ENCODE peak calls at places on chromosomes 7 and 10, in ten cellular contexts. One of them, this sample, is unnamed.

GRCh38 chr7:17769918-17770317 is 170.4 kb downstream of the SNX13 start:
- DNase-seq in cardiac muscle cell: peak; percentile 81
- DNase-seq in CD8-positive, alpha-beta T cell: peak; percentile 43
- DNase-seq in bronchial epithelial cell: peak; percentile 57
- DNase-seq in heart right ventricle: no peak
- DNase-seq in osteocyte: no peak
- DNase-seq in GM13976: peak; percentile 46
- DNase-seq in foreskin keratinocyte: peak; percentile 60
- DNase-seq in cardiac fibroblast: peak; percentile 85
- DNase-seq in body of pancreas: peak; percentile 62
- DNase-seq in this sample: peak; percentile 56

GRCh38 chr7:25879799-25880198 is 272.2 kb upstream of the NFE2L3 start:
- DNase-seq in cardiac fibroblast: no peak
- DNase-seq in bronchial epithelial cell: no peak
- DNase-seq in GM13976: no peak
- DNase-seq in heart right ventricle: no peak
- DNase-seq in cardiac muscle cell: no peak
- DNase-seq in foreskin keratinocyte: no peak
- DNase-seq in osteocyte: no peak
- DNase-seq in CD8-positive, alpha-beta T cell: no peak
- DNase-seq in body of pancreas: no peak
- DNase-seq in this sample: no peak

GRCh38 chr7:99375070-99375807 is 709 bp downstream of the ARPC1B start:
- DNase-seq in osteocyte: peak; percentile 89
- DNase-seq in heart right ventricle: peak; percentile 87
- DNase-seq in cardiac muscle cell: peak; percentile 53
- DNase-seq in cardiac fibroblast: peak; percentile 77
- DNase-seq in foreskin keratinocyte: peak; percentile 75
- DNase-seq in bronchial epithelial cell: peak; percentile 45
- DNase-seq in CD8-positive, alpha-beta T cell: peak; percentile 65
- DNase-seq in GM13976: peak; percentile 86
- DNase-seq in body of pancreas: peak; percentile 69
- DNase-seq in this sample: peak; percentile 77

GRCh38 chr10:114256822-114257221 is 17.8 kb downstream of the VWA2 start:
- DNase-seq in cardiac fibroblast: no peak
- DNase-seq in cardiac muscle cell: no peak
- DNase-seq in osteocyte: no peak
- DNase-seq in heart right ventricle: no peak
- DNase-seq in bronchial epithelial cell: no peak
- DNase-seq in CD8-positive, alpha-beta T cell: no peak
- DNase-seq in foreskin keratinocyte: no peak
- DNase-seq in GM13976: no peak
- DNase-seq in body of pancreas: no peak
- DNase-seq in this sample: no peak

GRCh38 chr10:21604651-21605050 is 70.6 kb downstream of the MLLT10 start:
- DNase-seq in bronchial epithelial cell: no peak
- DNase-seq in foreskin keratinocyte: no peak
- DNase-seq in osteocyte: no peak
- DNase-seq in heart right ventricle: no peak
- DNase-seq in body of pancreas: no peak
- DNase-seq in cardiac muscle cell: no peak
- DNase-seq in GM13976: no peak
- DNase-seq in cardiac fibroblast: no peak
- DNase-seq in CD8-positive, alpha-beta T cell: no peak
- DNase-seq in this sample: no peak

GRCh38 chr7:4245866-4246470 is 436.1 kb upstream of the FOXK1 start:
- DNase-seq in body of pancreas: no peak
- DNase-seq in foreskin keratinocyte: peak; percentile 53
- DNase-seq in GM13976: no peak
- DNase-seq in CD8-positive, alpha-beta T cell: no peak
- DNase-seq in cardiac muscle cell: no peak
- DNase-seq in heart right ventricle: no peak
- DNase-seq in cardiac fibroblast: no peak
- DNase-seq in osteocyte: no peak
- DNase-seq in bronchial epithelial cell: no peak
- DNase-seq in this sample: no peak

GRCh38 chr7:51346136-51346535 is 29.5 kb upstream of the COBL start:
- DNase-seq in body of pancreas: no peak
- DNase-seq in osteocyte: peak; percentile 51
- DNase-seq in GM13976: no peak
- DNase-seq in heart right ventricle: no peak
- DNase-seq in cardiac muscle cell: no peak
- DNase-seq in CD8-positive, alpha-beta T cell: no peak
- DNase-seq in foreskin keratinocyte: no peak
- DNase-seq in cardiac fibroblast: no peak
- DNase-seq in bronchial epithelial cell: no peak
- DNase-seq in this sample: no peak

GRCh38 chr7:129605960-129606644 is 5.4 kb upstream of the NRF1 start:
- DNase-seq in foreskin keratinocyte: no peak
- DNase-seq in osteocyte: no peak
- DNase-seq in CD8-positive, alpha-beta T cell: no peak
- DNase-seq in GM13976: peak; percentile 41
- DNase-seq in heart right ventricle: no peak
- DNase-seq in cardiac muscle cell: no peak
- DNase-seq in bronchial epithelial cell: peak; percentile 10
- DNase-seq in body of pancreas: no peak
- DNase-seq in cardiac fibroblast: no peak
- DNase-seq in this sample: no peak

GRCh38 chr10:132492323-132493035 is 45.1 kb upstream of the INPP5A start:
- DNase-seq in cardiac fibroblast: no peak
- DNase-seq in CD8-positive, alpha-beta T cell: no peak
- DNase-seq in osteocyte: no peak
- DNase-seq in foreskin keratinocyte: no peak
- DNase-seq in bronchial epithelial cell: no peak
- DNase-seq in cardiac muscle cell: no peak
- DNase-seq in heart right ventricle: no peak
- DNase-seq in body of pancreas: peak; percentile 12
- DNase-seq in GM13976: no peak
- DNase-seq in this sample: no peak

GRCh38 chr7:137086896-137087295 is 218.4 kb downstream of the CHRM2 start:
- DNase-seq in cardiac fibroblast: no peak
- DNase-seq in CD8-positive, alpha-beta T cell: no peak
- DNase-seq in osteocyte: no peak
- DNase-seq in bronchial epithelial cell: no peak
- DNase-seq in cardiac muscle cell: no peak
- DNase-seq in body of pancreas: no peak
- DNase-seq in GM13976: no peak
- DNase-seq in heart right ventricle: no peak
- DNase-seq in foreskin keratinocyte: no peak
- DNase-seq in this sample: no peak

GRCh38 chr10:33129181-33129928 is 171.3 kb upstream of the ITGB1 start:
- DNase-seq in osteocyte: no peak
- DNase-seq in body of pancreas: no peak
- DNase-seq in GM13976: no peak
- DNase-seq in foreskin keratinocyte: peak; percentile 75
- DNase-seq in cardiac muscle cell: no peak
- DNase-seq in bronchial epithelial cell: peak; percentile 90
- DNase-seq in CD8-positive, alpha-beta T cell: no peak
- DNase-seq in cardiac fibroblast: peak; percentile 85
- DNase-seq in heart right ventricle: no peak
- DNase-seq in this sample: no peak

GRCh38 chr7:34493752-34494151 is 164.3 kb upstream of the NPSR1 start:
- DNase-seq in CD8-positive, alpha-beta T cell: no peak
- DNase-seq in foreskin keratinocyte: no peak
- DNase-seq in heart right ventricle: no peak
- DNase-seq in cardiac muscle cell: no peak
- DNase-seq in cardiac fibroblast: no peak
- DNase-seq in bronchial epithelial cell: no peak
- DNase-seq in GM13976: no peak
- DNase-seq in body of pancreas: no peak
- DNase-seq in osteocyte: no peak
- DNase-seq in this sample: no peak

GRCh38 chr7:34501161-34501560 is 156.9 kb upstream of the NPSR1 start:
- DNase-seq in bronchial epithelial cell: no peak
- DNase-seq in cardiac muscle cell: no peak
- DNase-seq in cardiac fibroblast: no peak
- DNase-seq in body of pancreas: no peak
- DNase-seq in heart right ventricle: no peak
- DNase-seq in CD8-positive, alpha-beta T cell: no peak
- DNase-seq in osteocyte: no peak
- DNase-seq in foreskin keratinocyte: no peak
- DNase-seq in GM13976: no peak
- DNase-seq in this sample: no peak

GRCh38 chr7:34491899-34492298 is 166.1 kb upstream of the NPSR1 start:
- DNase-seq in cardiac muscle cell: no peak
- DNase-seq in heart right ventricle: no peak
- DNase-seq in foreskin keratinocyte: peak; percentile 66
- DNase-seq in cardiac fibroblast: no peak
- DNase-seq in GM13976: no peak
- DNase-seq in bronchial epithelial cell: peak; percentile 13
- DNase-seq in body of pancreas: no peak
- DNase-seq in osteocyte: no peak
- DNase-seq in CD8-positive, alpha-beta T cell: no peak
- DNase-seq in this sample: no peak

DNA sequence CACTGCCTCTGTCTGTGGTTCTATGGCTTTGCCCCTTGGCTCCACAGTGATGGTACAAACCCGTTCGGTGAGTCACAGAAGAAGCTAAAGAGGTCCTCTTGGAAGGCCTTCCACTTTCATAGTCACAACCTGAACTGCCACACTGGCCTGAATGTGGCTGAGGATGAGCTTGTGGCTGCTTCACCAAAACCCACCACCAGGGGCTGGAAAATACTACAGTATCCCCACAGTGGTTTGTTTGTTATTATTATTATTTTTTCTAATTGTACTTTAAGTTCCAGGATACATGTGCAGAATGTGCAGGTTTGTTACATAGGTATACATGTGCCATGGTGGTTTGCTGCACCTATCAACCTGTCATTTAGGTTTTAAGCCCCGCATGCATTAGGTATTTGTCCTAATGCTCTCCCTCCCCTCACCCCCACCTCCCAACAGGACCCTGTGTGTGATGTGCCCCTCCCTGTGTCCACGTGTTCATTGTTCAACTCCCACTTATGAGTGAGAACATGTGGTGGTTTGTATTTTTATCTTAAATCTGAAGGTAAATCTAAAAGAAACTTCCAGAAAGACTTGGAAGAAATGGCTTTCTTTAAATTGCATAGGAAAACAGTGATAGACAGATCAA is 160.8 kb upstream of the NPSR1 start:
- DNase-seq in GM13976: no peak
- DNase-seq in bronchial epithelial cell: peak; percentile 4
- DNase-seq in body of pancreas: no peak
- DNase-seq in foreskin keratinocyte: no peak
- DNase-seq in cardiac muscle cell: no peak
- DNase-seq in heart right ventricle: no peak
- DNase-seq in osteocyte: no peak
- DNase-seq in CD8-positive, alpha-beta T cell: no peak
- DNase-seq in cardiac fibroblast: peak; percentile 2
- DNase-seq in this sample: no peak
- TF ChIP-seq CTCF in GM13976: no peak
- TF ChIP-seq CTCF in bronchial epithelial cell: peak; percentile 35
- TF ChIP-seq CTCF in body of pancreas: no peak
- TF ChIP-seq CTCF in foreskin keratinocyte: peak; percentile 51
- TF ChIP-seq CTCF in cardiac muscle cell: peak; percentile 29
- TF ChIP-seq CTCF in heart right ventricle: no peak
- TF ChIP-seq CTCF in osteocyte: peak; percentile 27
- TF ChIP-seq CTCF in CD8-positive, alpha-beta T cell: no peak
- TF ChIP-seq CTCF in cardiac fibroblast: peak; percentile 38
- TF ChIP-seq CTCF in this sample: no peak

GRCh38 chr10:2978111-2978510 is 89.2 kb upstream of the PFKP start:
- DNase-seq in cardiac muscle cell: peak; percentile 58
- DNase-seq in heart right ventricle: no peak
- DNase-seq in cardiac fibroblast: peak; percentile 76
- DNase-seq in osteocyte: no peak
- DNase-seq in CD8-positive, alpha-beta T cell: no peak
- DNase-seq in GM13976: peak; percentile 68
- DNase-seq in body of pancreas: no peak
- DNase-seq in bronchial epithelial cell: peak; percentile 66
- DNase-seq in foreskin keratinocyte: peak; percentile 54
- DNase-seq in this sample: no peak
- TF ChIP-seq CTCF in cardiac muscle cell: peak; percentile 59
- TF ChIP-seq CTCF in heart right ventricle: peak; percentile 27
- TF ChIP-seq CTCF in cardiac fibroblast: peak; percentile 42
- TF ChIP-seq CTCF in osteocyte: peak; percentile 83
- TF ChIP-seq CTCF in CD8-positive, alpha-beta T cell: peak; percentile 42
- TF ChIP-seq CTCF in GM13976: peak; percentile 42
- TF ChIP-seq CTCF in body of pancreas: peak; percentile 60
- TF ChIP-seq CTCF in bronchial epithelial cell: peak; percentile 52
- TF ChIP-seq CTCF in foreskin keratinocyte: peak; percentile 81
- TF ChIP-seq CTCF in this sample: no peak

DNA sequence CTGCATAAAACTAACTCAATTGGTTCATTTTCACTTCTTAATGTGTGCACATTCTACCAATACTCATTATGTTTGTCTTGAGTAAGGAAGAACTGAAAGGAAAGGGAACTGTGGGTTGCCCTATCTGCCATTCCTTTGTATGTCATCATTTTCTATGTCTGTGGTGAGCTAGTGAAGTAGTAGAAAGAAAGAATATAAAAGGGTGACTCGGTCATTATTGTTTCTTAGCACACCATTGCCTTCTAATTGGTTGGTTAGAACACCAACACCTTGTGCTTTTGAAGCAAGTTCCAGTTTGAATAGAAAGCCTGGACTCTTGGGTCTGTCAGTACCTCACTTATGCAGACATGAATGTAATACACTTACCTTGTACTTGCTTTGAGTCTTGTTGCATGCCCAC is 64.3 kb upstream of the MDFIC start:
- DNase-seq in bronchial epithelial cell: peak; percentile 66
- DNase-seq in GM13976: no peak
- DNase-seq in heart right ventricle: no peak
- DNase-seq in CD8-positive, alpha-beta T cell: no peak
- DNase-seq in cardiac muscle cell: no peak
- DNase-seq in cardiac fibroblast: no peak
- DNase-seq in body of pancreas: no peak
- DNase-seq in osteocyte: no peak
- DNase-seq in foreskin keratinocyte: peak; percentile 70
- DNase-seq in this sample: no peak
- TF ChIP-seq CTCF in bronchial epithelial cell: no peak
- TF ChIP-seq CTCF in GM13976: no peak
- TF ChIP-seq CTCF in heart right ventricle: no peak
- TF ChIP-seq CTCF in CD8-positive, alpha-beta T cell: no peak
- TF ChIP-seq CTCF in cardiac muscle cell: no peak
- TF ChIP-seq CTCF in cardiac fibroblast: no peak
- TF ChIP-seq CTCF in body of pancreas: no peak
- TF ChIP-seq CTCF in osteocyte: no peak
- TF ChIP-seq CTCF in foreskin keratinocyte: no peak
- TF ChIP-seq CTCF in this sample: no peak

DNA sequence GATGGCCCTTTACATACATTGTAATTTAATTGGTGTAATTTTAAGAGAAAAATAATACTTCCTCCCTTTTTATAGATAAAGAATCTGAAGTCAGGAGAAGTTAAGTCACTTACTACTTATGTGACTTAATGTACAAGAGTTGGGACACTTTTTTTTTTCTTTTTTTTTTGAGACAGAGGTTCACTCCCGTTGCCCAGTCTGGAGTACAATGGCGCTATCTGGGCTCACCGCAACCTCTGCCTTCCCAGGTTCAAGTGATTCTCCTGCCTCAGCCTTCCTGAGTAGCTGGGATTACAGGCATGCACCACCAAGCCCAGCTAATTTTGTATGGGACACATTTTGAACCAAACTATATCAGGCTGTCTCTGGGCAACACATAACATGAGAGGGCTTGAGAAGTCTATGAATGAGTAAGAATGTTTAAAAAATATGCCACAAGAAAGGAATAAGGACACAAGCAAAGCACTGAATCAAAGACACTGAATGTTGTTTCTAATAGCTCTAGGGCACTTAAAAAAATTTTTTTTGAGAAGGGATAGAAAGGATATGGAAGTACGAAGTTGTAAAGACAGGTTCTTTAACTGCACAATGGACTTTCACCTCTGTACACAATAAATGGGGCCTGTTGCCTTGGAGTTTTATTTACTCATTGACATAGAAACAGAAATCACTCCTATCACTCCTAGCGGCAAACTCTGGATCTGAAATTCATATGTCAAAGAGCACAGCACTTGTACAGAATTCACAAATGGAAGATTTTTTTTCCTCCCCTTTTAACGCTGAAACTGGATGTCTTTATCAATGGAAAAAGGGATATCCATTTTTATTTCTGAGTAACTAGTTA is 18.5 kb downstream of the NT5C3A start:
- DNase-seq in bronchial epithelial cell: peak; percentile 46
- DNase-seq in body of pancreas: no peak
- DNase-seq in cardiac muscle cell: no peak
- DNase-seq in cardiac fibroblast: peak; percentile 52
- DNase-seq in CD8-positive, alpha-beta T cell: no peak
- DNase-seq in foreskin keratinocyte: peak; percentile 46
- DNase-seq in osteocyte: no peak
- DNase-seq in heart right ventricle: no peak
- DNase-seq in GM13976: no peak
- DNase-seq in this sample: no peak
- TF ChIP-seq CTCF in bronchial epithelial cell: peak; percentile 18
- TF ChIP-seq CTCF in body of pancreas: peak; percentile 71
- TF ChIP-seq CTCF in cardiac muscle cell: no peak
- TF ChIP-seq CTCF in cardiac fibroblast: peak; percentile 25
- TF ChIP-seq CTCF in CD8-positive, alpha-beta T cell: no peak
- TF ChIP-seq CTCF in foreskin keratinocyte: peak; percentile 36
- TF ChIP-seq CTCF in osteocyte: no peak
- TF ChIP-seq CTCF in heart right ventricle: peak; percentile 44
- TF ChIP-seq CTCF in GM13976: no peak
- TF ChIP-seq CTCF in this sample: no peak